ENCODE peak calls at places on chromosomes 7 and 10, in nine cellular contexts. P, L, B, D, I, W, U, G and N are unnamed samples.

GRCh38 chr7:151394076-151395035 is 15.5 kb downstream of the WDR86 start:
- DNase-seq in U (no peak), G (no peak), P (no peak), L (no peak), D (no peak), W (no peak), B (no peak), I (no peak), N (no peak)

GRCh38 chr10:101615760-101616116 is 27.6 kb downstream of the DPCD start:
- DNase-seq in U (no peak), P (no peak), G (no peak), L (no peak), W (peak), I (no peak), B (no peak), D (no peak), N (no peak)

GRCh38 chr10:2137549-2138174 is 400.3 kb upstream of the ADARB2 start:
- DNase-seq in P (no peak), L (peak), U (no peak), B (no peak), I (peak), G (no peak), D (no peak), W (no peak), N (no peak)

GRCh38 chr7:109456116-109456515 is 886.4 kb downstream of the DNAJB9 start:
- DNase-seq in I (no peak), U (no peak), D (no peak), L (no peak), B (no peak), P (no peak), G (no peak), W (no peak), N (no peak)

GRCh38 chr7:135190703-135191102 is 20.2 kb upstream of the CYREN start:
- DNase-seq in W (no peak), D (no peak), G (no peak), B (no peak), U (no peak), I (no peak), P (no peak), L (no peak), N (no peak)

GRCh38 chr10:22345301-22346086 is at the start of gene SPAG6:
- DNase-seq in D (peak), G (peak), P (no peak), L (peak), B (no peak), U (no peak), I (peak), W (no peak), N (peak)

GRCh38 chr10:55766212-55766611 is 594.8 kb downstream of the ZWINT start:
- DNase-seq in L (no peak), I (no peak), G (no peak), P (no peak), U (no peak), W (no peak), B (no peak), D (no peak), N (no peak)

GRCh38 chr7:76340617-76341131 is 18.1 kb downstream of the YWHAG start:
- DNase-seq in D (no peak), I (no peak), B (no peak), W (peak), G (no peak), U (no peak), P (peak), L (no peak), N (no peak)

GRCh38 chr10:87852092-87852491 is 11.2 kb downstream of the KLLN start:
- DNase-seq in U (no peak), B (no peak), D (no peak), G (no peak), I (no peak), L (no peak), W (no peak), P (no peak), N (no peak)

GRCh38 chr7:98202367-98203195 is 8.7 kb upstream of the BHLHA15 start:
- DNase-seq in P (no peak), W (peak), B (no peak), D (peak), U (peak), I (no peak), L (no peak), G (peak), N (peak)

GRCh38 chr10:86403183-86403797 is 36.7 kb upstream of the GRID1 start:
- DNase-seq in D (no peak), B (no peak), P (no peak), L (no peak), G (no peak), W (no peak), U (no peak), I (no peak), N (no peak)

GRCh38 chr10:119301397-119301796 is 94.0 kb downstream of the GRK5 start:
- DNase-seq in W (no peak), P (no peak), U (peak), I (no peak), L (no peak), G (peak), B (no peak), D (no peak), N (peak)

GRCh38 chr10:59675812-59676211 is 33.8 kb downstream of the SLC16A9 start:
- DNase-seq in W (no peak), P (no peak), B (no peak), D (no peak), G (no peak), I (no peak), U (no peak), L (no peak), N (no peak)

GRCh38 chr7:29588900-29589696 is 25.5 kb downstream of the PRR15 start:
- DNase-seq in U (peak), I (peak), G (no peak), D (peak), L (peak), W (peak), P (peak), B (no peak), N (peak)

GRCh38 chr10:101903827-101904520 is 60.4 kb upstream of the KCNIP2 start:
- DNase-seq in I (no peak), U (no peak), W (no peak), G (no peak), B (peak), D (peak), L (peak), P (no peak), N (no peak)

GRCh38 chr10:6279540-6280267 is 77.0 kb downstream of the PFKFB3 start:
- DNase-seq in B (no peak), L (no peak), W (peak), U (no peak), D (no peak), P (peak), G (no peak), I (peak), N (no peak)

GRCh38 chr7:27239780-27240731 is 2.5 kb upstream of the EVX1 start:
- DNase-seq in I (no peak), U (no peak), W (no peak), B (no peak), G (no peak), L (peak), P (no peak), D (no peak), N (no peak)

GRCh38 chr7:32212321-32212720 is 142.1 kb upstream of the PDE1C start:
- DNase-seq in P (no peak), B (no peak), U (no peak), G (no peak), I (no peak), L (no peak), D (no peak), W (no peak), N (no peak)

GRCh38 chr10:64219271-64220025 is 698.2 kb downstream of the REEP3 start:
- DNase-seq in W (no peak), P (no peak), G (no peak), B (no peak), I (no peak), D (no peak), L (no peak), U (no peak), N (no peak)

GRCh38 chr7:65938336-65938895 is 43.6 kb downstream of the GUSB start:
- DNase-seq in I (no peak), B (no peak), L (no peak), D (no peak), P (peak), U (no peak), W (peak), G (no peak), N (no peak)

GRCh38 chr7:1359681-1360485 is 99.4 kb downstream of the MICALL2 start:
- DNase-seq in I (no peak), U (no peak), W (no peak), G (no peak), P (no peak), B (no peak), D (no peak), L (no peak), N (no peak)

GRCh38 chr10:60537697-60538096 is 148.0 kb upstream of the ANK3 start:
- DNase-seq in I (no peak), U (no peak), B (no peak), D (no peak), W (no peak), P (peak), L (no peak), G (no peak), N (no peak)

GRCh38 chr7:77887567-77887966 is 89.0 kb downstream of the PHTF2 start:
- DNase-seq in W (peak), P (peak), D (no peak), G (no peak), B (no peak), U (no peak), I (peak), L (no peak), N (no peak)

GRCh38 chr10:101859530-101859929 is 15.9 kb upstream of the KCNIP2 start:
- DNase-seq in I (no peak), L (no peak), W (no peak), D (no peak), G (no peak), P (no peak), U (no peak), B (no peak), N (no peak)

GRCh38 chr10:91616124-91616523 is 16.7 kb downstream of the PPP1R3C start:
- DNase-seq in P (peak), D (no peak), B (no peak), G (no peak), U (no peak), I (no peak), L (no peak), W (peak), N (no peak)

GRCh38 chr7:131040467-131040932 is 287.2 kb upstream of the MKLN1 start:
- DNase-seq in G (peak), I (peak), W (peak), L (peak), U (no peak), P (peak), B (no peak), D (peak), N (no peak)

GRCh38 chr7:119703895-119704294 is 569.1 kb upstream of the KCND2 start:
- DNase-seq in U (no peak), G (no peak), B (no peak), L (no peak), P (no peak), I (no peak), W (no peak), D (no peak), N (no peak)

GRCh38 chr7:155918720-155919399 is 106.6 kb upstream of the SHH start:
- DNase-seq in P (peak), B (no peak), G (no peak), W (peak), I (peak), L (no peak), U (no peak), D (peak), N (no peak)

GRCh38 chr7:91079491-91079890 is 184.7 kb upstream of the FZD1 start:
- DNase-seq in P (peak), L (no peak), G (no peak), I (no peak), W (peak), U (no peak), D (no peak), B (no peak), N (no peak)

GRCh38 chr10:33594475-33594874 is 260.0 kb upstream of the NRP1 start:
- DNase-seq in G (no peak), W (no peak), D (no peak), U (no peak), I (no peak), P (no peak), B (no peak), L (no peak), N (no peak)

GRCh38 chr10:121900443-121901174 is 27.2 kb downstream of the ATE1 start:
- DNase-seq in D (no peak), I (peak), W (peak), G (no peak), U (no peak), L (peak), P (peak), B (no peak), N (no peak)

GRCh38 chr7:36048141-36048901 is 104.7 kb upstream of the EEPD1 start:
- DNase-seq in D (no peak), L (no peak), W (peak), I (no peak), B (no peak), U (no peak), G (no peak), P (peak), N (no peak)

GRCh38 chr7:74174606-74175082 is 488 bp downstream of the EIF4H start:
- DNase-seq in B (peak), G (peak), L (peak), I (peak), D (peak), P (peak), W (peak), U (peak), N (no peak)

GRCh38 chr7:90180011-90180585 is 25.8 kb downstream of the STEAP1 start:
- DNase-seq in U (no peak), G (no peak), B (no peak), W (peak), I (no peak), P (peak), D (no peak), L (no peak), N (no peak)

GRCh38 chr7:67907792-67908191 is 911.2 kb downstream of the TYW1 start:
- DNase-seq in L (no peak), W (no peak), B (no peak), G (no peak), U (no peak), D (no peak), I (no peak), P (no peak), N (no peak)

GRCh38 chr10:84469470-84469869 is 141.1 kb downstream of the CCSER2 start:
- DNase-seq in I (no peak), D (no peak), L (no peak), P (no peak), B (no peak), G (no peak), W (no peak), U (no peak), N (no peak)

GRCh38 chr10:71232089-71232998 is 20.0 kb downstream of the UNC5B start:
- DNase-seq in W (peak), G (no peak), L (no peak), D (peak), P (no peak), B (peak), U (no peak), I (no peak), N (no peak)

GRCh38 chr7:1845536-1846311 is 175.6 kb downstream of the ELFN1 start:
- DNase-seq in G (no peak), U (no peak), B (no peak), L (no peak), W (no peak), P (no peak), I (no peak), D (peak), N (no peak)